ENCODE peak calls at places on chromosomes 2 and 18, in seven cellular contexts. One of them, this sample, is unnamed.

GRCh38 chr2:241990466-241990865 is 120.9 kb downstream of the RTP5 start:
- DNase-seq in ascending aorta: no peak
- DNase-seq in adrenal gland: no peak
- DNase-seq in psoas muscle: no peak
- DNase-seq in dorsolateral prefrontal cortex: no peak
- DNase-seq in sigmoid colon: no peak
- DNase-seq in mammary epithelial cell: no peak
- DNase-seq in this sample: no peak

GRCh38 chr2:223835701-223836532 is 1.5 kb downstream of the AP1S3 start:
- DNase-seq in adrenal gland: no peak
- DNase-seq in psoas muscle: no peak
- DNase-seq in sigmoid colon: no peak
- DNase-seq in ascending aorta: no peak
- DNase-seq in dorsolateral prefrontal cortex: no peak
- DNase-seq in mammary epithelial cell: peak
- DNase-seq in this sample: no peak

GRCh38 chr2:241775223-241776177 is 1.1 kb upstream of the GAL3ST2 start:
- DNase-seq in psoas muscle: no peak
- DNase-seq in adrenal gland: no peak
- DNase-seq in ascending aorta: no peak
- DNase-seq in mammary epithelial cell: no peak
- DNase-seq in dorsolateral prefrontal cortex: no peak
- DNase-seq in sigmoid colon: peak
- DNase-seq in this sample: no peak

GRCh38 chr2:221104391-221104811 is 467.7 kb downstream of the EPHA4 start:
- DNase-seq in sigmoid colon: no peak
- DNase-seq in mammary epithelial cell: peak
- DNase-seq in psoas muscle: peak
- DNase-seq in adrenal gland: peak
- DNase-seq in ascending aorta: peak
- DNase-seq in dorsolateral prefrontal cortex: peak
- DNase-seq in this sample: peak

GRCh38 chr2:107466241-107466640 is 360.5 kb upstream of the RGPD4 start:
- DNase-seq in sigmoid colon: no peak
- DNase-seq in ascending aorta: no peak
- DNase-seq in adrenal gland: no peak
- DNase-seq in mammary epithelial cell: no peak
- DNase-seq in psoas muscle: no peak
- DNase-seq in dorsolateral prefrontal cortex: no peak
- DNase-seq in this sample: no peak

GRCh38 chr2:205712508-205712907 is 30.2 kb downstream of the NRP2 start:
- DNase-seq in sigmoid colon: no peak
- DNase-seq in dorsolateral prefrontal cortex: no peak
- DNase-seq in adrenal gland: no peak
- DNase-seq in psoas muscle: no peak
- DNase-seq in mammary epithelial cell: peak
- DNase-seq in ascending aorta: no peak
- DNase-seq in this sample: no peak

GRCh38 chr18:39647627-39648502 is 2082.3 kb upstream of the CELF4 start:
- DNase-seq in dorsolateral prefrontal cortex: no peak
- DNase-seq in mammary epithelial cell: peak
- DNase-seq in psoas muscle: no peak
- DNase-seq in adrenal gland: no peak
- DNase-seq in ascending aorta: no peak
- DNase-seq in sigmoid colon: no peak
- DNase-seq in this sample: no peak

GRCh38 chr2:160076935-160077334 is 14.5 kb upstream of the PLA2R1 start:
- DNase-seq in mammary epithelial cell: no peak
- DNase-seq in adrenal gland: no peak
- DNase-seq in ascending aorta: no peak
- DNase-seq in sigmoid colon: no peak
- DNase-seq in psoas muscle: no peak
- DNase-seq in dorsolateral prefrontal cortex: no peak
- DNase-seq in this sample: no peak

GRCh38 chr18:48800877-48801727 is 149.7 kb downstream of the SMAD7 start:
- DNase-seq in mammary epithelial cell: no peak
- DNase-seq in adrenal gland: peak
- DNase-seq in psoas muscle: peak
- DNase-seq in ascending aorta: no peak
- DNase-seq in dorsolateral prefrontal cortex: peak
- DNase-seq in sigmoid colon: peak
- DNase-seq in this sample: no peak

GRCh38 chr18:58886864-58887612 is 22.4 kb downstream of the ZNF532 start:
- DNase-seq in sigmoid colon: no peak
- DNase-seq in mammary epithelial cell: no peak
- DNase-seq in psoas muscle: no peak
- DNase-seq in dorsolateral prefrontal cortex: no peak
- DNase-seq in ascending aorta: no peak
- DNase-seq in adrenal gland: no peak
- DNase-seq in this sample: no peak

GRCh38 chr2:168729455-168729854 is 73.0 kb upstream of the NOSTRIN start:
- DNase-seq in sigmoid colon: no peak
- DNase-seq in mammary epithelial cell: no peak
- DNase-seq in dorsolateral prefrontal cortex: no peak
- DNase-seq in adrenal gland: no peak
- DNase-seq in ascending aorta: no peak
- DNase-seq in psoas muscle: no peak
- DNase-seq in this sample: no peak

GRCh38 chr2:239267411-239267941 is 133.3 kb downstream of the HDAC4 start:
- DNase-seq in ascending aorta: peak
- DNase-seq in psoas muscle: peak
- DNase-seq in sigmoid colon: peak
- DNase-seq in dorsolateral prefrontal cortex: no peak
- DNase-seq in mammary epithelial cell: peak
- DNase-seq in adrenal gland: peak
- DNase-seq in this sample: no peak

DNA sequence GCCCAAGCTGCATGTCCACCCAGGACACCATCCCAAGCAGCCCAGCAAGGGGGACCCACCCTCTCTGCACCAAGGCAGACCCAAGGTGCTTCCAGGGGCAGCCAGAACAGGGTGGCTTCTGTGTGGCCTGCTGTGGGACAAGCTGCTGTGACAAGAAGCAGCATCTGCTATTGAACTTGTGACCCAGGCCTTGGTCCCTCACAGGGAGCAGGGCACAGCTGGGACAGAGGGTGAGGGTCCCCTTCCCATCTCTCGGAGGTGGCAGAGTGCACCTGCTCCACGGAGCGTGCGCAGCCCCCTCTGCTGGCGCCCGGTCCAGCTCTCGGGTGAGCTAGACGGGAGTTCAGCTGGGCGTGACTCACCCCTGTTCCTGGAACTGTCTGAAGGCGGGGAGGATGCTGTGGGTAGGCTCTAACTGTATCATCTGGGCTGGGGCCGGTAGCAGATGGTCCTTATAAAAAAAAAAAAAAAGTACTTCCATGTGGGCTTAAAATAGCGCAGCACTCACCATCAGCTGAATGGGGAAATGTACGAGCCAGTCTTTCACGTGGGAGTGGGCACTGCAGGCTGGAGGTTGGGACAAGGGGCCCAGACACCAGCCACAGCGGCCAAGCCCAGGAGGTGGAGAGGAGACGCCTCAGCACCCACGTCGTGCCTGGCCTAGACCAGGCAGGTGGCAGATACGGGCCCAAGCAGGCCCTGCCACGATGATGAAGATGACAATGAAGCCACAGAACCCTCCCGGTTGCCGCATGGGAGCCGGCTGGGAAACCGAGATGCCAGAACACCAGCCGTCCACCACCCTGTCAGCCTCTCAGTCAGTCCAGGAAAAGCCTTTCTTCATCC is 136.8 kb upstream of the ID2 start:
- DNase-seq in sigmoid colon: peak
- DNase-seq in dorsolateral prefrontal cortex: peak
- DNase-seq in mammary epithelial cell: no peak
- DNase-seq in psoas muscle: peak
- DNase-seq in ascending aorta: peak
- DNase-seq in adrenal gland: peak
- DNase-seq in this sample: no peak
- TF ChIP-seq CTCF in sigmoid colon: no peak
- TF ChIP-seq CTCF in dorsolateral prefrontal cortex: no peak
- TF ChIP-seq CTCF in mammary epithelial cell: no peak
- TF ChIP-seq CTCF in psoas muscle: peak
- TF ChIP-seq CTCF in ascending aorta: no peak
- TF ChIP-seq CTCF in adrenal gland: no peak
- TF ChIP-seq CTCF in this sample: peak

DNA sequence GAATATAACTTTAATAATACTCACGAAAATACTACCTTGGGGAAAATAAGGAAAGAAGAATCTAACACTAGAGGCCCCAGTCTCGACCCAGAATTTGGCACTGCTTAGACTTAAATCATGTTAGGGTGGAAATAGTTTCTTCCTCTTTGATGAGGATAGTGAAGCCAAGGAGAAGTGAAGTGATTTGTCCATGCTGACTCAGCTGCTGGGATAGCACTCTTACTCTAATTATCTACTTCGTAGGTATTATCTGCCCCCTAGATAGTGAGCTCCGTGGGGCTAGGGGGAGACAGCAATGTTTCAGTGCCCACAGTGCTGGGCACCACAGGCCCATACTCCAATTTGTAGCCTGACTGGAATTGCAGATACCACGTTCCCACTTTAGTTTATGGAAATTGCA is 2.6 kb downstream of the KCTD1 start:
- DNase-seq in adrenal gland: no peak
- DNase-seq in mammary epithelial cell: no peak
- DNase-seq in ascending aorta: no peak
- DNase-seq in dorsolateral prefrontal cortex: no peak
- DNase-seq in sigmoid colon: no peak
- DNase-seq in psoas muscle: no peak
- DNase-seq in this sample: no peak
- H3K4me3 ChIP-seq in adrenal gland: no peak
- H3K4me3 ChIP-seq in mammary epithelial cell: peak
- H3K4me3 ChIP-seq in ascending aorta: no peak
- H3K4me3 ChIP-seq in dorsolateral prefrontal cortex: peak
- H3K4me3 ChIP-seq in sigmoid colon: no peak
- H3K4me3 ChIP-seq in psoas muscle: peak
- H3K4me3 ChIP-seq in this sample: peak

DNA sequence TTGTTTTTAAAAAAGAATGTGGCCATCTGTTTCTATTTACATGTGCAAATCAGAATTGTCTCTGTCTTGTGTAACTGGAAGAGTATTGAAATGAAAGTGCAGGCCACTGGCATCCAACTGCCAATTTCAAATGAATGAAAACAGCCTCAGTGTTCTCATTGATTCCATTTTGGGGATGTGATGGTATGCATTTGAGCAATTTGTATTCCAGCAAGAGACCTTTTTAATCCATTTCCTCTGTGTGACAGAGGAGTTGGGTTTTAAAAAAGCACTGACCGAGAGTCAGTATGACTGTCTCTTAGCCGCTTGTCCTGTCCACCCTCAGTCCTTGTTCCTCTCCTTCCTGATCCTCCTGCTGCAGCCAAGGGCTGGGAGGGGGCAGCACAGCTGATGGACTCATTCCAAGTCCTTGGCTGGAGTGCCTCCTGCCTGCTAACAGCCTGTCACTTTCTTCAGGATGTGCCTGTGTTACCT is 50.0 kb downstream of the ASAP2 start:
- DNase-seq in dorsolateral prefrontal cortex: no peak
- DNase-seq in ascending aorta: no peak
- DNase-seq in mammary epithelial cell: no peak
- DNase-seq in psoas muscle: no peak
- DNase-seq in adrenal gland: no peak
- DNase-seq in sigmoid colon: no peak
- DNase-seq in this sample: no peak
- H3K27ac ChIP-seq in dorsolateral prefrontal cortex: no peak
- H3K27ac ChIP-seq in ascending aorta: peak
- H3K27ac ChIP-seq in mammary epithelial cell: peak
- H3K27ac ChIP-seq in psoas muscle: no peak
- H3K27ac ChIP-seq in adrenal gland: no peak
- H3K27ac ChIP-seq in sigmoid colon: no peak
- H3K27ac ChIP-seq in this sample: peak

GRCh38 chr18:5842653-5843052 is 52.7 kb downstream of the TMEM200C start:
- DNase-seq in ascending aorta: no peak
- DNase-seq in mammary epithelial cell: no peak
- DNase-seq in psoas muscle: no peak
- DNase-seq in adrenal gland: no peak
- DNase-seq in sigmoid colon: no peak
- DNase-seq in dorsolateral prefrontal cortex: no peak
- DNase-seq in this sample: no peak
- TF ChIP-seq CTCF in ascending aorta: no peak
- TF ChIP-seq CTCF in mammary epithelial cell: no peak
- TF ChIP-seq CTCF in psoas muscle: no peak
- TF ChIP-seq CTCF in adrenal gland: no peak
- TF ChIP-seq CTCF in sigmoid colon: no peak
- TF ChIP-seq CTCF in dorsolateral prefrontal cortex: no peak
- TF ChIP-seq CTCF in this sample: no peak

GRCh38 chr2:136025057-136025973 is 39.9 kb upstream of the DARS1 start:
- DNase-seq in dorsolateral prefrontal cortex: peak
- DNase-seq in ascending aorta: no peak
- DNase-seq in psoas muscle: peak
- DNase-seq in mammary epithelial cell: no peak
- DNase-seq in adrenal gland: peak
- DNase-seq in sigmoid colon: peak
- DNase-seq in this sample: no peak
- H3K4me3 ChIP-seq in dorsolateral prefrontal cortex: peak
- H3K4me3 ChIP-seq in ascending aorta: no peak
- H3K4me3 ChIP-seq in psoas muscle: peak
- H3K4me3 ChIP-seq in mammary epithelial cell: no peak
- H3K4me3 ChIP-seq in adrenal gland: no peak
- H3K4me3 ChIP-seq in sigmoid colon: no peak
- H3K4me3 ChIP-seq in this sample: peak

GRCh38 chr2:42910657-42911405 is 118.4 kb upstream of the HAAO start:
- DNase-seq in sigmoid colon: no peak
- DNase-seq in mammary epithelial cell: no peak
- DNase-seq in adrenal gland: no peak
- DNase-seq in psoas muscle: no peak
- DNase-seq in ascending aorta: no peak
- DNase-seq in dorsolateral prefrontal cortex: no peak
- DNase-seq in this sample: no peak
- H3K27ac ChIP-seq in sigmoid colon: peak
- H3K27ac ChIP-seq in mammary epithelial cell: no peak
- H3K27ac ChIP-seq in adrenal gland: no peak
- H3K27ac ChIP-seq in psoas muscle: no peak
- H3K27ac ChIP-seq in ascending aorta: peak
- H3K27ac ChIP-seq in dorsolateral prefrontal cortex: no peak
- H3K27ac ChIP-seq in this sample: no peak

GRCh38 chr18:22108674-22109073 is 60.7 kb upstream of the GATA6 start:
- DNase-seq in psoas muscle: no peak
- DNase-seq in adrenal gland: no peak
- DNase-seq in ascending aorta: no peak
- DNase-seq in sigmoid colon: no peak
- DNase-seq in mammary epithelial cell: no peak
- DNase-seq in dorsolateral prefrontal cortex: no peak
- DNase-seq in this sample: no peak
- TF ChIP-seq CTCF in psoas muscle: no peak
- TF ChIP-seq CTCF in adrenal gland: peak
- TF ChIP-seq CTCF in ascending aorta: no peak
- TF ChIP-seq CTCF in sigmoid colon: no peak
- TF ChIP-seq CTCF in mammary epithelial cell: no peak
- TF ChIP-seq CTCF in dorsolateral prefrontal cortex: no peak
- TF ChIP-seq CTCF in this sample: no peak

GRCh38 chr2:178205853-178206516 is 11.7 kb downstream of the OSBPL6 start:
- DNase-seq in psoas muscle: no peak
- DNase-seq in sigmoid colon: no peak
- DNase-seq in ascending aorta: no peak
- DNase-seq in mammary epithelial cell: peak
- DNase-seq in dorsolateral prefrontal cortex: no peak
- DNase-seq in adrenal gland: no peak
- DNase-seq in this sample: no peak
- H3K4me3 ChIP-seq in psoas muscle: peak
- H3K4me3 ChIP-seq in sigmoid colon: no peak
- H3K4me3 ChIP-seq in ascending aorta: no peak
- H3K4me3 ChIP-seq in mammary epithelial cell: no peak
- H3K4me3 ChIP-seq in dorsolateral prefrontal cortex: no peak
- H3K4me3 ChIP-seq in adrenal gland: no peak
- H3K4me3 ChIP-seq in this sample: no peak

This sample was measured in tibial nerve.